ENCODE peak calls at places on chromosomes 4 and X, in eight cellular contexts. E is HL-60, G is AG04449, U is fibroblast of lung, B is psoas muscle, K is ovary, Q is neural progenitor cell, M is tibial nerve. D is an unnamed sample.
A peak's percentile ranks its signal among the peaks of the same experiment; 100 is the strongest.

GRCh38 chrX:15349046-15349445 is 13.7 kb upstream of the PIGA start:
- DNase-seq in E (peak; percentile 32), G (no peak), U (peak; percentile 78), B (no peak), K (no peak), Q (peak; percentile 85), M (no peak), D (peak; percentile 76)

GRCh38 chrX:74931214-74931613 is 6.0 kb upstream of the NEXMIF start:
- DNase-seq in E (no peak), G (no peak), U (no peak), B (no peak), K (no peak), Q (peak; percentile 20), M (no peak), D (no peak)

GRCh38 chr4:38466401-38466800 is 197.6 kb upstream of the KLF3 start:
- DNase-seq in E (no peak), G (no peak), U (no peak), B (no peak), K (no peak), Q (no peak), M (no peak), D (no peak)

GRCh38 chrX:28158019-28158777 is 176.9 kb upstream of the DCAF8L1 start:
- DNase-seq in E (no peak), G (no peak), U (no peak), B (no peak), K (no peak), Q (peak; percentile 78), M (no peak), D (no peak)

GRCh38 chr4:149951501-149951900 is 126.7 kb upstream of the DCLK2 start:
- DNase-seq in E (no peak), G (no peak), U (no peak), B (no peak), K (no peak), Q (no peak), M (no peak), D (no peak)

GRCh38 chr4:42865572-42866189 is 26.8 kb upstream of the GRXCR1 start:
- DNase-seq in E (peak; percentile 41), G (peak; percentile 2), U (peak; percentile 62), B (no peak), K (peak; percentile 13), Q (peak; percentile 70), M (peak; percentile 20), D (peak; percentile 64)

GRCh38 chrX:77415161-77415560 is 32.0 kb upstream of the FGF16 start:
- DNase-seq in E (no peak), G (no peak), U (no peak), B (no peak), K (no peak), Q (peak; percentile 15), M (no peak), D (peak; percentile 6)

GRCh38 chr4:185384877-185385465 is 10.8 kb downstream of the LRP2BP start:
- DNase-seq in E (no peak), G (no peak), U (peak; percentile 18), B (no peak), K (no peak), Q (no peak), M (no peak), D (peak; percentile 34)

GRCh38 chr4:55468724-55469123 is 73.0 kb downstream of the TMEM165 start:
- DNase-seq in E (no peak), G (no peak), U (peak; percentile 78), B (no peak), K (no peak), Q (no peak), M (no peak), D (peak; percentile 29)

GRCh38 chrX:80572636-80573035 is 152.4 kb downstream of the TENT5D start:
- DNase-seq in E (no peak), G (no peak), U (no peak), B (no peak), K (no peak), Q (no peak), M (no peak), D (no peak)

GRCh38 chr4:11468901-11469300 is 40.2 kb upstream of the HS3ST1 start:
- DNase-seq in E (no peak), G (no peak), U (no peak), B (no peak), K (no peak), Q (no peak), M (no peak), D (no peak)

GRCh38 chr4:16838226-16838875 is 60.1 kb downstream of the LDB2 start:
- DNase-seq in E (no peak), G (no peak), U (peak; percentile 6), B (no peak), K (no peak), Q (no peak), M (no peak), D (no peak)

GRCh38 chr4:106585920-106586349 is 217.4 kb upstream of the GIMD1 start:
- DNase-seq in E (no peak), G (no peak), U (no peak), B (no peak), K (no peak), Q (no peak), M (no peak), D (peak; percentile 48)

GRCh38 chr4:8303485-8304281 is 34.1 kb downstream of the HTRA3 start:
- DNase-seq in E (peak; percentile 25), G (peak; percentile 54), U (peak; percentile 90), B (peak; percentile 42), K (peak; percentile 18), Q (peak; percentile 41), M (no peak), D (peak; percentile 86)

GRCh38 chr4:156594619-156595018 is 377.0 kb downstream of the PDGFC start:
- DNase-seq in E (no peak), G (no peak), U (no peak), B (peak; percentile 47), K (no peak), Q (no peak), M (peak; percentile 19), D (peak; percentile 43)

DNA sequence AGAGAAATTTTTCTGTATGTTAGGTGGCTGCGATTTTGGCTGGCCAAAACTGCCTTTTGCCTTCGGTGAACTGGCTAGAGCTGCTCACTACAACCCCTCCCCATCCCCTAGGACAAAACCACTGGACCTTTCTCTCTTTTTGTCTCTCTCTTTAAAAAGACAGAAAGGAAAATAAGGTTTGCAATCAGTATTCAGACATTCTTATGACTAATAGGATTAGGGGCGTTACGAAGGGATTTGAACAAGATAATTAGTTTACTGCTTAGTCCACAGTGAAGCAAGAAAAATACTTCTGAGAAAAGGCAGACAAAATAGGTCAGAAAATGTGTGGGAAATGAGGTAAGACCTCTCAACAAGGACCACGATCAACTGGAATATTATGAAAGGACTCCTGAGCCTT is 180.4 kb downstream of the SLIT2 start:
- DNase-seq in E (no peak), G (no peak), U (no peak), B (no peak), K (no peak), Q (peak; percentile 75), M (no peak), D (peak; percentile 56)
- H3K4me3 ChIP-seq in E (no peak overlapping the region), G (no peak overlapping the region), U (no peak overlapping the region), B (no peak overlapping the region), K (peak overlapping the region; percentile 9), Q (peak overlapping the region; percentile 18), M (no peak overlapping the region), D (no peak overlapping the region)

GRCh38 chrX:10725071-10725470 is 104.7 kb upstream of the MID1 start:
- DNase-seq in E (no peak), G (no peak), U (no peak), B (no peak), K (no peak), Q (peak; percentile 16), M (no peak), D (no peak)

GRCh38 chrX:10726647-10727046 is 106.3 kb upstream of the MID1 start:
- DNase-seq in E (no peak), G (peak; percentile 28), U (peak; percentile 70), B (no peak), K (no peak), Q (no peak), M (no peak), D (peak; percentile 65)

DNA sequence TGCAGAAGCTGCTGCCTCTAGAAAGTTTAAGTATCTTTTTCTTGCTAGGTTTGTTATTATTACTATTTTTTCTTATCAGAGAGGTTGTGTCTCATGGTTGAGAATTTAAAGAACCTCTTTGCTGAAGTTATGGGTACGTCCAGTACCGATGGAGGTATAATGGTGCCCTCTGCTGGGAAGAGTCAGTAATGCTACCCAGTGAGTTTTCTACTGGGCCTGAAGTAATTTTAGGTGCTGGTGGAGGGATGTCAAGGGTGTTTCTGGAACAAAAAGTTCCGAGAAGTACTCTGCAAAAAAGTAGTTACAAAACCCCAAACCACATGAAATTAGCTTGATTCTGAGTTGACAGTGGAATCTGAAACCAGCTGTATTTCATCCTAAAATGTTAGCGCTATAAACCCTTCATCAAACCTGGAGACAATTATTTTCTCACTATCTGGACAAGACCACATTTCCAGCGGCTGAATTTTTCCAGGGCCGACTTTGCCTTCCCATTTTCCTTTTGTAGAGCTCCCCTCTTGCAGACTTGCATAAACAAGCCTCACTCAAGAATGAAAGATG is 102.5 kb upstream of the MID1 start:
- DNase-seq in E (peak; percentile 32), G (no peak), U (peak; percentile 79), B (no peak), K (peak; percentile 32), Q (peak; percentile 54), M (peak; percentile 36), D (peak; percentile 76)
- TF ChIP-seq CTCF in E (peak; percentile 52), G (peak; percentile 49), U (peak; percentile 64), B (peak; percentile 69), K (peak; percentile 35), Q (peak; percentile 76), M (peak; percentile 42), D (peak; percentile 68)

GRCh38 chrX:119685225-119686066 is 7.5 kb downstream of the SEPTIN6 start:
- DNase-seq in E (peak; percentile 89), G (no peak), U (no peak), B (no peak), K (no peak), Q (no peak), M (no peak), D (peak; percentile 18)
- H3K4me3 ChIP-seq in E (peak overlapping the region; percentile 22), G (no peak overlapping the region), U (no peak overlapping the region), B (no peak overlapping the region), K (no peak overlapping the region), Q (no peak overlapping the region), M (no peak overlapping the region), D (no peak overlapping the region)

GRCh38 chr4:120446051-120446567 is 379.5 kb upstream of the MAD2L1 start:
- DNase-seq in E (no peak), G (no peak), U (no peak), B (no peak), K (no peak), Q (no peak), M (no peak), D (no peak)
- TF ChIP-seq CTCF in E (no peak), G (no peak), U (no peak), B (no peak), K (no peak), Q (no peak), M (no peak), D (no peak)

GRCh38 chr4:73944061-73944875 is 37.6 kb downstream of the PF4 start:
- DNase-seq in E (no peak), G (no peak), U (peak; percentile 8), B (no peak), K (peak; percentile 68), Q (peak; percentile 62), M (no peak), D (peak; percentile 29)
- H3K4me3 ChIP-seq in E (no peak overlapping the region), G (peak overlapping the region; percentile 4), U (peak overlapping the region; percentile 56), B (peak overlapping the region; percentile 48), K (no peak overlapping the region), Q (peak overlapping the region; percentile 54), M (no peak overlapping the region), D (peak overlapping the region; percentile 59)